ENCODE peak calls at places on chromosome 13, in seven cellular contexts. D, O, C, S, H, Z and N are unnamed samples. For H3K4me1, the result is how much of the 10 kb centered on the place peaks cover.

GRCh38 chr13:32639502-32640105 is 53.4 kb downstream of the PDS5B start:
- DNase-seq in D (peak), O (peak), C (peak), S (peak), H (peak), Z (no peak), N (peak)

GRCh38 chr13:100423375-100423774 is 165.2 kb downstream of the GGACT start:
- DNase-seq in D (no peak), O (no peak), C (no peak), S (no peak), H (no peak), Z (no peak), N (no peak)

GRCh38 chr13:21837288-21837687 is 166.4 kb downstream of the FGF9 start:
- DNase-seq in D (no peak), O (no peak), C (no peak), S (no peak), H (no peak), Z (no peak), N (no peak)

GRCh38 chr13:66462187-66462586 is 767.9 kb downstream of the PCDH9 start:
- DNase-seq in D (no peak), O (no peak), C (no peak), S (no peak), H (no peak), Z (no peak), N (no peak)

GRCh38 chr13:80173224-80173623 is 167.7 kb downstream of the SPRY2 start:
- DNase-seq in D (peak), O (no peak), C (no peak), S (no peak), H (no peak), Z (no peak), N (peak)

GRCh38 chr13:79340490-79340889 is 65.6 kb downstream of the RBM26 start:
- DNase-seq in D (no peak), O (no peak), C (no peak), S (no peak), H (no peak), Z (no peak), N (no peak)

GRCh38 chr13:111954681-111955411 is 112.1 kb upstream of the SOX1 start:
- DNase-seq in D (no peak), O (no peak), C (no peak), S (no peak), H (no peak), Z (no peak), N (no peak)

GRCh38 chr13:112648966-112649690 is 40.7 kb upstream of the ATP11A start:
- DNase-seq in D (no peak), O (no peak), C (no peak), S (no peak), H (peak), Z (peak), N (no peak)

GRCh38 chr13:76035711-76036110 is 399.6 kb downstream of the LMO7 start:
- DNase-seq in D (no peak), O (no peak), C (no peak), S (no peak), H (no peak), Z (no peak), N (no peak)

GRCh38 chr13:99307247-99307646 is at the start of gene GPR183:
- DNase-seq in D (no peak), O (no peak), C (no peak), S (no peak), H (no peak), Z (no peak), N (no peak)
- TF ChIP-seq POLR2A in D (no peak), O (no peak), C (peak), S (no peak), H (no peak), Z (peak), N (peak)

GRCh38 chr13:44331912-44332840 is 41.4 kb upstream of the SERP2 start:
- DNase-seq in D (peak), O (peak), C (peak), S (peak), H (no peak), Z (no peak), N (no peak)
- H3K4me3 ChIP-seq in D (no peak), O (no peak), C (no peak), S (no peak), H (no peak), Z (no peak), N (no peak)

GRCh38 chr13:74092711-74093110 is 41.5 kb downstream of the KLF12 start:
- DNase-seq in D (no peak), O (no peak), C (no peak), S (no peak), H (no peak), Z (no peak), N (no peak)
- H3K4me1 ChIP-seq in D (under half), O (under half), C (under half), S (under half), H (under half), Z (under half), N (under half)

GRCh38 chr13:51803018-51803417 is 945 bp downstream of the DHRS12 start:
- DNase-seq in D (no peak), O (no peak), C (peak), S (no peak), H (no peak), Z (no peak), N (no peak)

GRCh38 chr13:51805313-51805712 is 1.4 kb upstream of the DHRS12 start:
- DNase-seq in D (no peak), O (no peak), C (no peak), S (no peak), H (no peak), Z (no peak), N (no peak)

GRCh38 chr13:51802601-51803000 is 1.4 kb downstream of the DHRS12 start:
- DNase-seq in D (no peak), O (no peak), C (no peak), S (no peak), H (no peak), Z (no peak), N (no peak)

GRCh38 chr13:51804295-51805172 is 571 bp upstream of the DHRS12 start:
- DNase-seq in D (peak), O (peak), C (peak), S (peak), H (no peak), Z (no peak), N (no peak)

DNA sequence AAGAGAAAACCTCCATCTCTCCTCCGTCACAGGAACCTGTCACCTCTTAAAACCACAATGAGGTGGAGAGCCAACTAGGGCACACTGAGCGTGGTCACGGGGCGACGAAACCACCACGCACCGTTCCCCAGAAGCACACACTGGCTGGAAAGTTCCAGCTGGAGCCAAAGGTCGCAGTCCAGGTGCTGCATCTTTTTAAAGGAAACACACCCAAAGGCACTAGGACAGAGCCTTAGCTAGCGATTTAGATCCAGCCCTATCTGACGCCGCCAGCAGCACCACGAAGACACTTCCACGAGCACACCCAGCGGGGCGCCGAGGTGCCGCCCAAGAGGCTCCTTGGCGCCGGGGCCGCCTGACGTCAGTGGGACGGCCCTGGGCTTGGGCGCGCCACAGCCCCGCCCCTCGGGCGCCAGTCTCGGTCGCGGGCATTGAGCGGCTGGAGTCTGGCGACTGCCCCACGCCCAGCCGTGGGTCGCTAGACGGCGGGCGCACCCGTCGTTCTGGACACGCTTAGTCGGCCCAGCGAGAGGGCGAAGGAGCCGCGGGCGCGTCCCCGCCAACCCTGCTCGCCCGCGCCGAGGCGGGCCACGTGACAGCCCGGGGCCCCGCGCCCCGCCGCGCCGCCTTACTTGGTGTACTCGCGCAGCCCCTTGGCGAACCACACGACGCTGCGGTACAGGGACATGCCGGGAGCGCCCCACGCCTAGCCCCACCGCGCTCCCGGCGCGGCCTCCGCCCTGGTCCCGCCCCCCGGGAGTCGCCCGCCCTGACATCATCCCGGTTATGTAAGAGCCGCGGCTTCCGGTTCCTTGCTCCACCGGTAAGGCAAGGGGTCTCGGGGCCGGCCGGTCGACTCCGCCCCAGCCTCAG is at the start of gene DHRS12:
- DNase-seq in D (peak), O (peak), C (peak), S (peak), H (peak), Z (peak), N (peak)
- TF ChIP-seq POLR2A in D (no peak), O (peak), C (peak), S (peak), H (peak), Z (peak), N (peak)

GRCh38 chr13:27353166-27353583 is 71.2 kb upstream of the GTF3A start:
- DNase-seq in D (no peak), O (no peak), C (no peak), S (no peak), H (no peak), Z (no peak), N (no peak)
- H3K4me3 ChIP-seq in D (no peak), O (no peak), C (no peak), S (no peak), H (no peak), Z (no peak), N (no peak)

DNA sequence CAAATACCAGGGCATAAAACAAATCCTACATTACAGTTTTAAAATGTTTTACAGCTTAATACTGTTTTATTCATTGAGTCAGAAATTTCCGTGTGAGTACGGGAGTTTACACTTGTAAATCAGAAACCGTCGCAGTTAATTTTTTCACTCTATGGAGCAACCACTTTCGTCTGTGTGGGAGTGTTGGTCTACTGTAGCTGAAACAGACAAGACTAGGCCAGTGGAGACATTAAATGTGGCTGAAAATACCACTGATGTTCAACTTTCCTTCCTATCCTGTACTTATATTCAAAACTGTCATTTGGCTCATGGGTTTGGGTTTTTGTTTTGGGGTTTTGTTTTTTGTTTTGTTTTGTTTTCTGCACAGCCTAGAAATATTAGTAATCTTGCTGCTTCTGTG is 268.7 kb downstream of the DCT start:
- DNase-seq in D (no peak), O (no peak), C (no peak), S (no peak), H (no peak), Z (no peak), N (no peak)
- H3K4me1 ChIP-seq in D (under half), O (under half), C (under half), S (under half), H (under half), Z (under half), N (under half)

GRCh38 chr13:24271611-24272451 is 37.5 kb upstream of the C1QTNF9 start:
- DNase-seq in D (peak), O (no peak), C (peak), S (peak), H (no peak), Z (peak), N (no peak)

GRCh38 chr13:24269803-24270202 is 39.6 kb upstream of the C1QTNF9 start:
- DNase-seq in D (no peak), O (no peak), C (no peak), S (peak), H (no peak), Z (no peak), N (no peak)

GRCh38 chr13:24272452-24273161 is 36.8 kb upstream of the C1QTNF9 start:
- DNase-seq in D (no peak), O (no peak), C (peak), S (peak), H (no peak), Z (no peak), N (no peak)

GRCh38 chr13:24271231-24271610 is 38.2 kb upstream of the C1QTNF9 start:
- DNase-seq in D (no peak), O (no peak), C (no peak), S (no peak), H (no peak), Z (no peak), N (no peak)

DNA sequence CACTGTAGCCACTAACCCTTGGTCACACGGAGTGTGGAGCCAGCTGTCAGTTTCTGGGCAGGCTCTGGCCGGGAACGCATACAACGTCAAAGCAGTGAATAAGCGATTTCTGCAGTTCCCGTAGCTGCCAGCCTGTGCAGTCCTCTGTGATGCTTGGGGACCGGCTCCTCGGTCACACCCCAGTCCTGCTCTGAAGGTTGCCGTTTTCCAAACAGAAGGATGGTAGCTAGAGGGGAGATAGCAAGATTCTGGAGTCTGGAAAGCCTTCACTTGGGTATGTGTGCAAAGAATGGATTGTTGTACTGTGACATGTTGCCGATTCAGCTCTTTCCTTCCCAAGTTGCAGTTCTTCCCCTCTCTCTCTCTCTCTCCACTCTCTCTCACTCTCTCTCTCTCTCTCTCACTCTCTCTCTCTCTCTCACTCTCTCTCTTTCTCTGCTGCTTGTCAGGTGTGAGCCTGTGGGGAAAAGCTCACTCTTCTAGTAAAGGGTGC is 38.7 kb upstream of the C1QTNF9 start:
- DNase-seq in D (peak), O (no peak), C (peak), S (peak), H (no peak), Z (peak), N (no peak)
- TF ChIP-seq POLR2A in D (no peak), O (no peak), C (no peak), S (no peak), H (no peak), Z (peak), N (peak)